ENCODE peak calls at places on chromosomes 6 and 20, in seven cellular contexts. Y, E, O, T, A, N and P are unnamed samples.

GRCh38 chr6:128519931-128520435 is 416 bp downstream of the PTPRK start:
- DNase-seq in Y (peak; percentile 78), E (peak; percentile 38), O (no peak), T (no peak), A (no peak), N (no peak), P (no peak)

GRCh38 chr6:139027620-139028182 is 844 bp upstream of the ABRACL start:
- DNase-seq in Y (no peak), E (peak; percentile 44), O (no peak), T (peak; percentile 52), A (no peak), N (no peak), P (no peak)

GRCh38 chr6:37004044-37004984 is 1.1 kb upstream of the FGD2 start:
- DNase-seq in Y (no peak), E (no peak), O (no peak), T (no peak), A (no peak), N (no peak), P (no peak)

GRCh38 chr6:108710046-108710445 is 138.2 kb upstream of the ARMC2 start:
- DNase-seq in Y (no peak), E (no peak), O (no peak), T (no peak), A (no peak), N (no peak), P (no peak)

GRCh38 chr6:37381579-37381978 is 27.8 kb downstream of the RNF8 start:
- DNase-seq in Y (no peak), E (peak; percentile 16), O (peak; percentile 74), T (peak; percentile 60), A (peak; percentile 86), N (peak; percentile 46), P (no peak)

GRCh38 chr6:138979365-138979764 is 8.7 kb downstream of the REPS1 start:
- DNase-seq in Y (no peak), E (no peak), O (no peak), T (no peak), A (no peak), N (no peak), P (no peak)

GRCh38 chr6:90369024-90369519 is 72.4 kb upstream of the BACH2 start:
- DNase-seq in Y (no peak), E (peak; percentile 33), O (peak; percentile 99), T (peak; percentile 98), A (peak; percentile 20), N (peak; percentile 99), P (no peak)

GRCh38 chr20:45427236-45428149 is 11.6 kb downstream of the PIGT start:
- DNase-seq in Y (no peak), E (peak; percentile 58), O (no peak), T (no peak), A (no peak), N (no peak), P (no peak)

GRCh38 chr6:45801471-45802289 is 214.0 kb downstream of the CLIC5 start:
- DNase-seq in Y (no peak), E (no peak), O (no peak), T (no peak), A (no peak), N (no peak), P (no peak)

GRCh38 chr6:130872250-130873095 is 45.3 kb downstream of the SMLR1 start:
- DNase-seq in Y (peak; percentile 88), E (peak; percentile 78), O (peak; percentile 27), T (peak; percentile 51), A (peak; percentile 62), N (peak; percentile 53), P (no peak)

GRCh38 chr6:48979806-48980205 is 483.2 kb downstream of the MMUT start:
- DNase-seq in Y (no peak), E (no peak), O (no peak), T (no peak), A (no peak), N (no peak), P (no peak)

GRCh38 chr6:111971866-111972532 is 81.9 kb upstream of the CCN6 start:
- DNase-seq in Y (no peak), E (no peak), O (no peak), T (no peak), A (no peak), N (no peak), P (no peak)

GRCh38 chr20:39885975-39886649 is 802.9 kb downstream of the MAFB start:
- DNase-seq in Y (no peak), E (peak; percentile 47), O (no peak), T (peak; percentile 58), A (peak; percentile 21), N (peak; percentile 17), P (no peak)

GRCh38 chr20:13545755-13546154 is 93.0 kb downstream of the TASP1 start:
- DNase-seq in Y (no peak), E (no peak), O (no peak), T (no peak), A (no peak), N (no peak), P (no peak)

GRCh38 chr20:57582432-57583288 is 21.8 kb downstream of the PCK1 start:
- DNase-seq in Y (peak; percentile 45), E (no peak), O (no peak), T (peak; percentile 86), A (peak; percentile 24), N (no peak), P (no peak)

GRCh38 chr20:2118783-2119182 is 17.2 kb downstream of the STK35 start:
- DNase-seq in Y (no peak), E (no peak), O (no peak), T (no peak), A (no peak), N (no peak), P (no peak)

GRCh38 chr6:140069576-140069975 is 695.1 kb upstream of the CITED2 start:
- DNase-seq in Y (no peak), E (no peak), O (no peak), T (no peak), A (no peak), N (no peak), P (no peak)

GRCh38 chr20:50930139-50931047 is 844 bp downstream of the ADNP start:
- DNase-seq in Y (peak; percentile 91), E (peak; percentile 26), O (no peak), T (no peak), A (no peak), N (no peak), P (no peak)

GRCh38 chr20:50932881-50933280 is 1.6 kb upstream of the ADNP start:
- DNase-seq in Y (no peak), E (no peak), O (no peak), T (no peak), A (no peak), N (no peak), P (no peak)

GRCh38 chr20:50931048-50931305 is 260 bp downstream of the ADNP start:
- DNase-seq in Y (no peak), E (no peak), O (no peak), T (no peak), A (no peak), N (no peak), P (no peak)

GRCh38 chr20:50931306-50932015 is at the start of gene ADNP:
- DNase-seq in Y (peak; percentile 96), E (peak; percentile 92), O (peak; percentile 88), T (peak; percentile 95), A (peak; percentile 88), N (peak; percentile 83), P (peak; percentile 98)

DNA sequence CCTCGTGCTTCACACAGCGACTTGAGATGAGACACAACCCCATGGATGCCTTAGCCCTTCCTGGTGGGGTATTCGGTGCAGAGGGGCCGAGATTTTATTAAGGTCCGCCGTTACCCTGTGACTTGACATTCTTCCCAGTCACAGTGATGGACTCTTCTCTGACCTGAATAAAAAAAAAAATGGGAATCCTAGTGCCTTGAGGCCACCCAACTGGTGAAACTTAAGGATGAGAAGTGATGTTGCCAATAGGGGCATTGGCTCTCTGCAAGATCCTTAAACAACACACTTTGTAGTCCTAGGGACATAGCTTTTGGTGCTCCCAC is 740 bp upstream of the ADNP start:
- DNase-seq in Y (no peak), E (no peak), O (no peak), T (peak; percentile 22), A (no peak), N (no peak), P (no peak)
- H3K4me3 ChIP-seq in Y (peak overlapping the region; percentile 86), E (peak overlapping the region; percentile 64), O (no peak overlapping the region), T (peak overlapping the region; percentile 3), A (no peak overlapping the region), N (peak overlapping the region; percentile 1), P (peak overlapping the region; percentile 94)

GRCh38 chr20:25058797-25059486 is 1.0 kb upstream of the ACSS1 start:
- DNase-seq in Y (peak; percentile 77), E (peak; percentile 39), O (no peak), T (peak; percentile 20), A (peak; percentile 44), N (no peak), P (no peak)

GRCh38 chr20:25059487-25059820 is 1.5 kb upstream of the ACSS1 start:
- DNase-seq in Y (peak; percentile 51), E (no peak), O (no peak), T (no peak), A (no peak), N (no peak), P (no peak)

GRCh38 chr20:25058051-25058796 is at the start of gene ACSS1:
- DNase-seq in Y (peak; percentile 96), E (peak; percentile 78), O (no peak), T (peak; percentile 31), A (no peak), N (no peak), P (no peak)

GRCh38 chr20:25061103-25061799 is 3.3 kb upstream of the ACSS1 start:
- DNase-seq in Y (peak; percentile 43), E (peak; percentile 9), O (no peak), T (no peak), A (peak; percentile 72), N (no peak), P (no peak)

GRCh38 chr20:25059866-25060465 is 2.0 kb upstream of the ACSS1 start:
- DNase-seq in Y (peak; percentile 75), E (peak; percentile 6), O (no peak), T (no peak), A (no peak), N (no peak), P (no peak)
- H3K27me3 ChIP-seq in Y (peaks cover under 1% of the 10 kb centered on the region), E (no peaks in the 10 kb centered on the region), O (peaks cover 47% of the 10 kb centered on the region), T (peaks cover 15% of the 10 kb centered on the region), A (no peaks in the 10 kb centered on the region), N (no peaks in the 10 kb centered on the region), P (no peaks in the 10 kb centered on the region)

GRCh38 chr6:105871542-105871941 is 214.6 kb upstream of the PRDM1 start:
- DNase-seq in Y (no peak), E (no peak), O (no peak), T (no peak), A (no peak), N (no peak), P (no peak)
- TF ChIP-seq POLR2AphosphoS5 in Y (no peak), E (no peak), O (no peak), T (no peak), A (no peak), N (no peak), P (no peak)

GRCh38 chr6:73731285-73731684 is 35.3 kb downstream of the CD109 start:
- DNase-seq in Y (no peak), E (no peak), O (no peak), T (no peak), A (no peak), N (no peak), P (no peak)

GRCh38 chr6:73733791-73734190 is 37.8 kb downstream of the CD109 start:
- DNase-seq in Y (no peak), E (no peak), O (no peak), T (no peak), A (no peak), N (no peak), P (no peak)

GRCh38 chr6:73732845-73733675 is 37.1 kb downstream of the CD109 start:
- DNase-seq in Y (peak; percentile 82), E (peak; percentile 62), O (peak; percentile 49), T (peak; percentile 78), A (peak; percentile 53), N (no peak), P (no peak)

GRCh38 chr6:73738367-73739028 is 42.5 kb downstream of the CD109 start:
- DNase-seq in Y (no peak), E (no peak), O (no peak), T (peak; percentile 20), A (no peak), N (no peak), P (no peak)

GRCh38 chr6:73734843-73735453 is 38.9 kb downstream of the CD109 start:
- DNase-seq in Y (no peak), E (no peak), O (no peak), T (no peak), A (no peak), N (no peak), P (no peak)
- H3K4me3 ChIP-seq in Y (no peak overlapping the region), E (no peak overlapping the region), O (no peak overlapping the region), T (no peak overlapping the region), A (no peak overlapping the region), N (no peak overlapping the region), P (no peak overlapping the region)